ENCODE peak calls at places on chromosome 20, in seven cellular contexts. M is HCEC 1CT, Y is kidney glomerular epithelial cell, S is progenitor cell of endocrine pancreas, K is upper lobe of right lung, W is hippocampal formation, A is cerebellum. I is an unnamed sample.

GRCh38 chr20:33650753-33651561 is 11.2 kb upstream of the C20orf144 start:
- DNase-seq in M (no peak), S (no peak), A (no peak), W (no peak), Y (no peak), K (no peak), I (no peak)

GRCh38 chr20:11053310-11053709 is 379.5 kb upstream of the JAG1 start:
- DNase-seq in A (no peak), K (no peak), Y (no peak), S (no peak), W (no peak), M (no peak), I (no peak)

GRCh38 chr20:1831606-1832005 is 63.6 kb upstream of the SIRPA start:
- DNase-seq in M (no peak), S (no peak), K (no peak), W (no peak), Y (no peak), A (no peak), I (no peak)

GRCh38 chr20:1083431-1084080 is 34.8 kb upstream of the PSMF1 start:
- DNase-seq in W (no peak), M (no peak), S (no peak), Y (no peak), K (no peak), A (no peak), I (no peak)

GRCh38 chr20:50215917-50216316 is 25.3 kb downstream of the CEBPB start:
- DNase-seq in M (no peak), W (no peak), K (no peak), Y (no peak), A (no peak), S (no peak), I (no peak)

GRCh38 chr20:32528291-32528891 is 56.7 kb downstream of the NOL4L start:
- DNase-seq in K (no peak), Y (no peak), A (no peak), M (no peak), S (no peak), W (no peak), I (no peak)

GRCh38 chr20:60695223-60695622 is 556.8 kb upstream of the CDH4 start:
- DNase-seq in S (no peak), Y (peak; percentile 12), A (no peak), W (no peak), M (peak; percentile 84), K (no peak), I (peak; percentile 70)

GRCh38 chr20:35443003-35443402 is 5.0 kb upstream of the GDF5 start:
- DNase-seq in Y (no peak), A (no peak), S (no peak), M (peak; percentile 83), W (no peak), K (no peak), I (no peak)

GRCh38 chr20:18543932-18544331 is 23.3 kb upstream of the SMIM26 start:
- DNase-seq in Y (no peak), A (no peak), W (no peak), M (no peak), K (no peak), S (no peak), I (no peak)

GRCh38 chr20:34516874-34517542 is 786 bp downstream of the DYNLRB1 start:
- DNase-seq in A (peak; percentile 30), W (peak; percentile 59), K (peak; percentile 66), S (no peak), M (peak; percentile 32), Y (no peak), I (no peak)

GRCh38 chr20:16747291-16747811 is 807 bp upstream of the OTOR start:
- DNase-seq in Y (no peak), A (no peak), S (no peak), K (no peak), W (no peak), M (no peak), I (no peak)

GRCh38 chr20:15742076-15742475 is 831.2 kb downstream of the KIF16B start:
- DNase-seq in Y (peak; percentile 5), K (no peak), W (no peak), M (no peak), A (no peak), S (no peak), I (no peak)

GRCh38 chr20:7843613-7844012 is 96.6 kb downstream of the HAO1 start:
- DNase-seq in S (no peak), W (no peak), Y (no peak), K (no peak), M (peak; percentile 73), A (no peak), I (no peak)

GRCh38 chr20:54229566-54229965 is 21.7 kb downstream of the PFDN4 start:
- DNase-seq in K (no peak), A (no peak), S (no peak), W (no peak), Y (no peak), M (no peak), I (no peak)

GRCh38 chr20:16222859-16223411 is 350.3 kb downstream of the KIF16B start:
- DNase-seq in S (no peak), M (no peak), K (no peak), Y (no peak), A (no peak), W (no peak), I (no peak)

I was measured in head of caudate nucleus.